ENCODE peak calls at places on chromosomes 12 and 14, in four cellular contexts. C, M, X and G are unnamed samples.
A peak's percentile ranks its signal among the peaks of the same experiment; 100 is the strongest.

GRCh38 chr14:102776761-102777710 is at the start of gene TRAF3:
- DNase-seq in X (no peak), M (no peak), C (peak; percentile 28), G (peak; percentile 73)

GRCh38 chr12:76274699-76275098 is 73.5 kb downstream of the BBS10 start:
- DNase-seq in M (no peak), C (peak; percentile 52), X (no peak), G (no peak)

GRCh38 chr12:70645494-70646317 is 8.5 kb upstream of the PTPRB start:
- DNase-seq in C (peak; percentile 88), M (peak; percentile 77), X (peak; percentile 67), G (no peak)

GRCh38 chr14:91968280-91968679 is 20.8 kb upstream of the FBLN5 start:
- DNase-seq in M (no peak), X (no peak), C (no peak), G (no peak)

GRCh38 chr14:90184094-90184493 is 72.3 kb upstream of the PSMC1 start:
- DNase-seq in X (no peak), C (no peak), M (no peak), G (no peak)

GRCh38 chr14:90559811-90560492 is 163.1 kb downstream of the CALM1 start:
- DNase-seq in C (no peak), M (no peak), X (no peak), G (no peak)

GRCh38 chr14:93994919-93995682 is 2.0 kb upstream of the CCDC197 start:
- DNase-seq in X (no peak), M (no peak), C (peak; percentile 94), G (peak; percentile 65)

GRCh38 chr14:75123991-75124390 is 2.9 kb downstream of the NEK9 start:
- DNase-seq in X (peak; percentile 46), C (peak; percentile 88), M (peak; percentile 25), G (peak; percentile 14)

GRCh38 chr14:101018561-101019290 is 115.2 kb upstream of the RTL1 start:
- DNase-seq in C (no peak), X (no peak), M (no peak), G (no peak)

GRCh38 chr12:49088190-49088931 is 6.2 kb downstream of the DHH start:
- DNase-seq in M (peak; percentile 72), C (peak; percentile 93), X (peak; percentile 94), G (peak; percentile 89)

GRCh38 chr12:92138144-92138543 is 7.5 kb downstream of the BTG1 start:
- DNase-seq in C (peak; percentile 97), X (no peak), M (no peak), G (no peak)

GRCh38 chr14:45252356-45253069 is 489 bp downstream of the MIS18BP1 start:
- DNase-seq in C (peak; percentile 3), X (no peak), M (no peak), G (no peak)

GRCh38 chr14:24259282-24260025 is 3.5 kb downstream of the TGM1 start:
- DNase-seq in M (no peak), C (peak; percentile 48), X (no peak), G (no peak)

GRCh38 chr14:77707355-77707723 is 484 bp downstream of the ALKBH1 start:
- DNase-seq in C (peak; percentile 37), X (no peak), M (peak; percentile 16), G (peak; percentile 38)